ENCODE peak calls at places on chromosomes 2 and 18, in five cellular contexts. U, C, T, B and G are unnamed samples.

GRCh38 chr2:178764097-178764496 is 43.1 kb downstream of the TTN start:
- DNase-seq in T (no peak), C (no peak), B (no peak), U (no peak), G (no peak)

GRCh38 chr2:117853873-117854272 is 39.4 kb downstream of the DDX18 start:
- DNase-seq in B (no peak), C (no peak), U (no peak), T (no peak), G (no peak)

GRCh38 chr18:63422862-63423304 is 607 bp upstream of the VPS4B start:
- DNase-seq in B (no peak), U (no peak), C (no peak), T (no peak), G (no peak)

GRCh38 chr18:46481048-46481846 is 175.8 kb downstream of the LOXHD1 start:
- DNase-seq in T (peak; percentile 48), B (no peak), U (peak; percentile 47), C (peak; percentile 23), G (no peak)

GRCh38 chr18:45374878-45375630 is 240.2 kb upstream of the SLC14A2 start:
- DNase-seq in T (no peak), U (no peak), B (no peak), C (no peak), G (no peak)

GRCh38 chr2:203706403-203706802 is at the start of gene CD28:
- DNase-seq in T (no peak), U (no peak), B (no peak), C (no peak), G (no peak)

GRCh38 chr2:177334940-177335543 is 57.5 kb upstream of the AGPS start:
- DNase-seq in C (peak; percentile 77), T (peak; percentile 53), U (no peak), B (no peak), G (no peak)

GRCh38 chr2:84938194-84938879 is 32.6 kb upstream of the KCMF1 start:
- DNase-seq in T (no peak), B (no peak), U (peak; percentile 56), C (no peak), G (no peak)

GRCh38 chr18:9419956-9420631 is 55.2 kb upstream of the RALBP1 start:
- DNase-seq in U (peak; percentile 54), C (no peak), B (no peak), T (peak; percentile 46), G (no peak)